ENCODE peak calls at places on chromosomes 7 and 10, in five cellular contexts. I is stimulated activated CD4-positive, alpha-beta T cell treated with anti-CD3 and anti-CD28 coated beads, Interleukin-4, amount 100 ng/mL, for 4 hours; T is BE2C; O is HT1080; X is frontal cortex. Z is an unnamed sample.

GRCh38 chr10:43230101-43230908 is 36.6 kb downstream of the RASGEF1A start:
- DNase-seq in I (no peak), T (peak; percentile 8), O (no peak), X (no peak), Z (no peak)

GRCh38 chr7:87507446-87507845 is 32.0 kb upstream of the ABCB4 start:
- DNase-seq in I (no peak), T (no peak), O (no peak), X (no peak), Z (no peak)

GRCh38 chr7:53387515-53387914 is 352.1 kb downstream of the POM121L12 start:
- DNase-seq in I (no peak), T (no peak), O (no peak), X (no peak), Z (no peak)

GRCh38 chr10:3785251-3785848 is 341 bp upstream of the KLF6 start:
- DNase-seq in I (peak; percentile 99), T (peak; percentile 97), O (peak; percentile 98), X (peak; percentile 98), Z (peak; percentile 99)

GRCh38 chr7:70571403-70571911 is 560.5 kb upstream of the GALNT17 start:
- DNase-seq in I (no peak), T (no peak), O (peak; percentile 81), X (no peak), Z (no peak)

GRCh38 chr10:1316107-1316805 is 260.1 kb downstream of the WDR37 start:
- DNase-seq in I (no peak), T (no peak), O (no peak), X (no peak), Z (peak; percentile 51)

GRCh38 chr7:28768577-28769147 is 189.5 kb downstream of the TRIL start:
- DNase-seq in I (no peak), T (no peak), O (peak; percentile 76), X (no peak), Z (no peak)

GRCh38 chr10:35559416-35559815 is 45.7 kb upstream of the GJD4 start:
- DNase-seq in I (no peak), T (no peak), O (no peak), X (no peak), Z (no peak)

GRCh38 chr10:100229819-100230422 is 525 bp upstream of the CHUK start:
- DNase-seq in I (no peak), T (no peak), O (no peak), X (no peak), Z (no peak)